ENCODE peak calls at places on chromosomes 6 and 20, in five cellular contexts. R is activated naive CD4-positive, alpha-beta T cell; Y is omental fat pad; A is fibroblast of pulmonary artery; M is OCI-M1. P is an unnamed sample.

GRCh38 chr6:142867355-142867801 is 77.6 kb downstream of the HIVEP2 start:
- DNase-seq in R (no peak), M (peak), A (peak), Y (no peak), P (no peak)

GRCh38 chr20:6074145-6074561 is 20.3 kb upstream of the LRRN4 start:
- DNase-seq in R (no peak), A (peak), Y (no peak), M (peak), P (peak)

GRCh38 chr20:58908216-58908615 is 55.7 kb downstream of the GNAS start:
- DNase-seq in M (no peak), Y (no peak), A (no peak), R (no peak), P (no peak)

GRCh38 chr20:55139173-55139765 is 663.9 kb downstream of the DOK5 start:
- DNase-seq in A (no peak), Y (no peak), M (no peak), R (no peak), P (no peak)

GRCh38 chr6:83055366-83055964 is 10.2 kb downstream of the UBE3D start:
- DNase-seq in R (no peak), M (peak), A (peak), Y (no peak), P (peak)

GRCh38 chr6:121664199-121664598 is 228.8 kb downstream of the GJA1 start:
- DNase-seq in A (no peak), Y (no peak), M (peak), R (no peak), P (no peak)

GRCh38 chr6:7542878-7543394 is 1.5 kb downstream of the DSP start:
- DNase-seq in Y (no peak), R (no peak), A (peak), M (no peak), P (no peak)

GRCh38 chr20:3157817-3158216 is 1.8 kb downstream of the FASTKD5 start:
- DNase-seq in R (no peak), A (no peak), M (no peak), Y (no peak), P (no peak)

GRCh38 chr6:46651766-46652165 is 852 bp downstream of the CYP39A1 start:
- DNase-seq in M (no peak), R (no peak), A (no peak), Y (no peak), P (no peak)

GRCh38 chr6:111228094-111228493 is 140.8 kb downstream of the SLC16A10 start:
- DNase-seq in R (no peak), A (peak), Y (no peak), M (no peak), P (no peak)

GRCh38 chr20:56957737-56958553 is 308.5 kb downstream of the BMP7 start:
- DNase-seq in M (no peak), Y (no peak), R (no peak), A (no peak), P (peak)

GRCh38 chr6:33672808-33673207 is 38.7 kb downstream of the UQCC2 start:
- DNase-seq in Y (peak), A (peak), R (no peak), M (peak), P (no peak)

GRCh38 chr6:45681860-45682488 is 304.2 kb upstream of the SUPT3H start:
- DNase-seq in A (no peak), M (peak), R (no peak), Y (no peak), P (no peak)

GRCh38 chr6:108850669-108851467 is 2.6 kb downstream of the ARMC2 start:
- DNase-seq in R (no peak), M (no peak), Y (no peak), A (no peak), P (no peak)

GRCh38 chr20:45294659-45295058 is 12.0 kb upstream of the RBPJL start:
- DNase-seq in M (no peak), R (no peak), A (no peak), Y (no peak), P (no peak)

GRCh38 chr20:51447097-51447764 is 95.3 kb downstream of the NFATC2 start:
- DNase-seq in A (peak), M (no peak), R (no peak), Y (peak), P (no peak)

GRCh38 chr6:145809211-145809610 is 5.4 kb downstream of the FBXO30 start:
- DNase-seq in R (no peak), Y (no peak), A (no peak), M (no peak), P (no peak)

GRCh38 chr6:155510879-155511278 is 55.2 kb upstream of the NOX3 start:
- DNase-seq in Y (no peak), M (no peak), A (no peak), R (no peak), P (no peak)

GRCh38 chr20:38139156-38139912 is 25.7 kb downstream of the TGM2 start:
- DNase-seq in A (no peak), R (no peak), Y (no peak), M (no peak), P (no peak)

GRCh38 chr6:79601020-79601609 is 30.0 kb upstream of the SH3BGRL2 start:
- DNase-seq in Y (no peak), M (no peak), R (no peak), A (peak), P (no peak)

GRCh38 chr6:153002613-153003293 is at the start of gene MTRF1L:
- DNase-seq in M (peak), R (peak), Y (peak), A (peak), P (peak)

GRCh38 chr20:3805594-3806264 is 9.6 kb downstream of the CDC25B start:
- DNase-seq in M (peak), R (no peak), A (peak), Y (no peak), P (no peak)

GRCh38 chr6:147905721-147906120 is 397.2 kb downstream of the SAMD5 start:
- DNase-seq in R (no peak), M (no peak), Y (no peak), A (no peak), P (no peak)

GRCh38 chr6:43805695-43806040 is 35.7 kb downstream of the VEGFA start:
- DNase-seq in Y (no peak), A (no peak), M (no peak), R (no peak), P (no peak)

GRCh38 chr6:140779341-140779740 is 1353.4 kb upstream of the GJE1 start:
- DNase-seq in Y (no peak), A (peak), R (no peak), M (no peak), P (no peak)

GRCh38 chr20:29744071-29744470 is 1513.4 kb upstream of the DEFB115 start:
- DNase-seq in A (no peak), R (no peak), Y (no peak), M (no peak), P (no peak)

GRCh38 chr20:32064667-32065066 is 12.6 kb downstream of the HCK start:
- DNase-seq in A (no peak), M (no peak), R (no peak), Y (no peak), P (no peak)

GRCh38 chr6:84462697-84463096 is 235.3 kb upstream of the CEP162 start:
- DNase-seq in R (no peak), A (peak), M (no peak), Y (no peak), P (no peak)

GRCh38 chr6:132412656-132413500 is 11.6 kb upstream of the MOXD1 start:
- DNase-seq in Y (no peak), M (no peak), A (peak), R (no peak), P (no peak)

GRCh38 chr6:84348801-84349200 is 121.4 kb upstream of the CEP162 start:
- DNase-seq in R (no peak), Y (no peak), A (no peak), M (no peak), P (no peak)

GRCh38 chr20:19947611-19948264 is 69.4 kb upstream of the NAA20 start:
- DNase-seq in M (peak), A (peak), Y (no peak), R (no peak), P (no peak)

GRCh38 chr20:41480054-41480770 is 113.6 kb upstream of the EMILIN3 start:
- DNase-seq in M (peak), A (peak), Y (no peak), R (no peak), P (no peak)

GRCh38 chr6:78835817-78836216 is 31.5 kb upstream of the IRAK1BP1 start:
- DNase-seq in A (peak), M (peak), R (no peak), Y (no peak), P (no peak)

GRCh38 chr6:25684565-25684964 is 32.5 kb downstream of the SCGN start:
- DNase-seq in Y (no peak), A (no peak), M (peak), R (no peak), P (no peak)

GRCh38 chr6:29861521-29862255 is 34.1 kb downstream of the HLA-G start:
- DNase-seq in A (peak), M (no peak), R (no peak), Y (no peak), P (no peak)

GRCh38 chr6:46044876-46045617 is 29.4 kb upstream of the CLIC5 start:
- DNase-seq in A (peak), M (peak), R (no peak), Y (peak), P (no peak)

GRCh38 chr6:23003671-23004598 is 434.6 kb downstream of the HDGFL1 start:
- DNase-seq in Y (no peak), R (no peak), A (peak), M (no peak), P (peak)

GRCh38 chr6:168117942-168118341 is 38.9 kb upstream of the FRMD1 start:
- DNase-seq in A (no peak), Y (no peak), R (no peak), M (no peak), P (no peak)